ENCODE peak calls at places on chromosome 11, in seven cellular contexts. E is IMR-90, N is H9, C is H1, Y is trophoblast cell, A is mesendoderm, K is mesenchymal stem cell. I is an unnamed sample.

GRCh38 chr11:87445002-87445401 is 407.3 kb downstream of the TMEM135 start:
- DNase-seq in E (peak; percentile 67), N (no peak), C (no peak), Y (peak; percentile 64), A (no peak), K (no peak), I (no peak)

GRCh38 chr11:5690736-5691135 is 1.1 kb downstream of the TRIM22 start:
- DNase-seq in E (peak; percentile 13), N (no peak), C (no peak), Y (peak; percentile 16), A (no peak), K (peak; percentile 18), I (no peak)

GRCh38 chr11:109130910-109131309 is 291.1 kb upstream of the C11orf87 start:
- DNase-seq in E (no peak), N (no peak), C (no peak), Y (peak; percentile 66), A (no peak), K (no peak), I (no peak)

GRCh38 chr11:125351045-125351867 is 144.8 kb downstream of the FEZ1 start:
- DNase-seq in E (no peak), N (peak; percentile 55), C (no peak), Y (no peak), A (no peak), K (no peak), I (no peak)

GRCh38 chr11:111730871-111731591 is 35.2 kb downstream of the PPP2R1B start:
- DNase-seq in E (no peak), N (no peak), C (no peak), Y (no peak), A (no peak), K (no peak), I (no peak)

GRCh38 chr11:119992171-119993051 is 145.5 kb downstream of the TRIM29 start:
- DNase-seq in E (no peak), N (no peak), C (no peak), Y (no peak), A (peak; percentile 16), K (no peak), I (no peak)

GRCh38 chr11:28666632-28667031 is 558.4 kb downstream of the METTL15 start:
- DNase-seq in E (no peak), N (no peak), C (no peak), Y (no peak), A (no peak), K (no peak), I (no peak)

GRCh38 chr11:115054541-115055538 is 376.5 kb downstream of the NXPE2 start:
- DNase-seq in E (peak; percentile 3), N (no peak), C (no peak), Y (no peak), A (peak; percentile 82), K (no peak), I (no peak)

GRCh38 chr11:50298182-50298988 is 265.7 kb downstream of the OR4C45 start:
- DNase-seq in E (no peak), N (no peak), C (no peak), Y (peak; percentile 65), A (no peak), K (no peak), I (no peak)

GRCh38 chr11:84089072-84090057 is 803.2 kb upstream of the CCDC90B start:
- DNase-seq in E (no peak), N (no peak), C (no peak), Y (no peak), A (no peak), K (peak; percentile 28), I (no peak)

GRCh38 chr11:122659676-122660571 is 4.4 kb downstream of the UBASH3B start:
- DNase-seq in E (no peak), N (no peak), C (no peak), Y (no peak), A (no peak), K (peak; percentile 48), I (no peak)

GRCh38 chr11:122655527-122656072 is at the start of gene UBASH3B:
- DNase-seq in E (peak; percentile 89), N (peak; percentile 91), C (peak; percentile 81), Y (peak; percentile 92), A (peak; percentile 92), K (peak; percentile 92), I (peak; percentile 79)

GRCh38 chr11:122656073-122656630 is 630 bp downstream of the UBASH3B start:
- DNase-seq in E (peak; percentile 66), N (peak; percentile 54), C (peak; percentile 81), Y (peak; percentile 63), A (peak; percentile 60), K (peak; percentile 76), I (peak; percentile 59)

GRCh38 chr11:122653911-122654310 is 1.6 kb upstream of the UBASH3B start:
- DNase-seq in E (peak; percentile 60), N (no peak), C (no peak), Y (no peak), A (no peak), K (no peak), I (no peak)

GRCh38 chr11:122656631-122657101 is 1.1 kb downstream of the UBASH3B start:
- DNase-seq in E (peak; percentile 56), N (peak; percentile 58), C (no peak), Y (peak; percentile 45), A (peak; percentile 47), K (peak; percentile 75), I (peak; percentile 32)
- H3K27ac ChIP-seq in E (peak overlapping the region; percentile 93), N (no peak overlapping the region), C (no peak overlapping the region), Y (peak overlapping the region; percentile 97), A (no peak overlapping the region), K (peak overlapping the region; percentile 86), I (no peak overlapping the region)

GRCh38 chr11:69153661-69154060 is 2.1 kb upstream of the SMIM38 start:
- DNase-seq in E (peak; percentile 63), N (no peak), C (no peak), Y (no peak), A (no peak), K (no peak), I (no peak)
- H2BK5ac ChIP-seq in E (no peak overlapping the region), N (no peak overlapping the region), C (no peak overlapping the region), Y (no peak overlapping the region), A (no peak overlapping the region), K (no peak overlapping the region), I (no peak overlapping the region)

GRCh38 chr11:64343740-64344133 is 3.7 kb downstream of the CCDC88B start:
- DNase-seq in E (no peak), N (peak; percentile 64), C (no peak), Y (peak; percentile 32), A (no peak), K (no peak), I (no peak)

GRCh38 chr11:64340671-64341335 is 799 bp downstream of the CCDC88B start:
- DNase-seq in E (no peak), N (peak; percentile 93), C (peak; percentile 100), Y (no peak), A (peak; percentile 86), K (no peak), I (peak; percentile 62)

GRCh38 chr11:64341429-64341828 is 1.4 kb downstream of the CCDC88B start:
- DNase-seq in E (no peak), N (no peak), C (no peak), Y (no peak), A (no peak), K (no peak), I (no peak)

GRCh38 chr11:64342869-64343739 is 3.1 kb downstream of the CCDC88B start:
- DNase-seq in E (no peak), N (peak; percentile 64), C (no peak), Y (no peak), A (no peak), K (no peak), I (no peak)

GRCh38 chr11:64341851-64342791 is 2.1 kb downstream of the CCDC88B start:
- DNase-seq in E (peak; percentile 81), N (peak; percentile 96), C (peak; percentile 99), Y (peak; percentile 94), A (peak; percentile 97), K (peak; percentile 88), I (peak; percentile 80)
- H3K27ac ChIP-seq in E (peak overlapping the region; percentile 72), N (no peak overlapping the region), C (no peak overlapping the region), Y (no peak overlapping the region), A (no peak overlapping the region), K (no peak overlapping the region), I (no peak overlapping the region)

GRCh38 chr11:1104411-1105182 is 29.9 kb downstream of the MUC2 start:
- DNase-seq in E (no peak), N (no peak), C (no peak), Y (no peak), A (no peak), K (no peak), I (no peak)

GRCh38 chr11:1105183-1105565 is 30.5 kb downstream of the MUC2 start:
- DNase-seq in E (no peak), N (no peak), C (no peak), Y (no peak), A (no peak), K (no peak), I (no peak)

GRCh38 chr11:1102221-1102971 is 27.7 kb downstream of the MUC2 start:
- DNase-seq in E (no peak), N (no peak), C (no peak), Y (no peak), A (no peak), K (no peak), I (no peak)

GRCh38 chr11:1102996-1103395 is 28.3 kb downstream of the MUC2 start:
- DNase-seq in E (no peak), N (no peak), C (no peak), Y (no peak), A (no peak), K (no peak), I (no peak)

DNA sequence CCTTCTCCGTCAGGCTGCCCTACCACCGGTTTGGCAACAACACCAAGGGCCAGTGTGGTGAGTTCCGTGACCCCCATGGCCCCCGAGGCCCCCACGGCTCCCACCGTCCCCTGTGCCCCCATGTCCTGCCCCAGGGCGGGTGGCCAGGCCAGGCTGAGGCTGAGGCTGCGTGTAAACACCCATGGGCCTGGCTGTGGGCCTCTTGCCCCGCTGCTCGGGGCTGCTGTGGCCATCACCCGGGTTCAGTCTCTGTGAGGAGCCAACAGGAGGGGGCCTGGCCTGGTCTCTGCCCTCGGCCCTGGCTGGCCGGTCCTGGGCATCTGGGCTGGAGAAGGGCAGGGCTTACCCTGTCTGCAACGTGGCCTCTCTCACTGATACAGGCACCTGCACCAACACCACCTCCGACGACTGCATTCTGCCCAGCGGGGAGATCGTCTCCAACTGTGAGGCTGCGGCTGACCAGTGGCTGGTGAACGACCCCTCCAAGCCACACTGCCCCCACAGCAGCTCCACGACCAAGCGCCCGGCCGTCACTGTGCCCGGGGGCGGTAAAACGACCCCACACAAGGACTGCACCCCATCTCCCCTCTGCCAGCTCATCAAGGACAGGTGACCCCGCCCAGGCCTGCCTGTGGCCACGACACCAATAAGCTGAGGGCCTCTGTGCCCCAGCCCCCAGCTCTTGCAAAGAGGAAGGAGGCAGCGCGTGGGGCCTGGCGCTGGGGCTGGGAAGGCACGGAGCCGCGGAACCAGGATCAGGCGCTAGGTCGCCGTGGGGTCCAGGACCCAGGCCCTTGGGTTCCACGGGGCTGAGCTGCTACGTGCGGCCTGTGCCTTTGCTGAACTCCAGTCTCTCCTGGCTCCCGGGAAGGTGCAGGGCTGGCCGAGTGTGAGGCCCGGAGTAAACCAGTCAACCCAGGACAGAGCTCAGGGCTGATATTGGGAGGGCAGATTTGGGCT is 29.0 kb downstream of the MUC2 start:
- DNase-seq in E (no peak), N (no peak), C (no peak), Y (no peak), A (no peak), K (no peak), I (no peak)
- H2BK5ac ChIP-seq in E (no peak overlapping the region), N (no peak overlapping the region), C (no peak overlapping the region), Y (no peak overlapping the region), A (no peak overlapping the region), K (no peak overlapping the region), I (peak overlapping the region; percentile 39)

GRCh38 chr11:96070453-96070852 is 146.5 kb upstream of the MTMR2 start:
- DNase-seq in E (no peak), N (no peak), C (no peak), Y (no peak), A (no peak), K (no peak), I (no peak)
- H3K27ac ChIP-seq in E (no peak overlapping the region), N (no peak overlapping the region), C (no peak overlapping the region), Y (no peak overlapping the region), A (no peak overlapping the region), K (no peak overlapping the region), I (no peak overlapping the region)

GRCh38 chr11:1018091-1018490 is 18.4 kb downstream of the MUC6 start:
- DNase-seq in E (no peak), N (no peak), C (no peak), Y (no peak), A (no peak), K (no peak), I (no peak)
- H2BK5ac ChIP-seq in E (no peak overlapping the region), N (no peak overlapping the region), C (peak overlapping the region; percentile 91), Y (no peak overlapping the region), A (no peak overlapping the region), K (no peak overlapping the region), I (peak overlapping the region; percentile 43)

I was measured in neuronal stem cell.